ENCODE peak calls at places on chromosome 14, in ten cellular contexts. One of them, this sample, is unnamed.

GRCh38 chr14:104404922-104405321 is 174.6 kb upstream of the C14orf180 start:
- DNase-seq in epithelial cell of esophagus: no peak
- DNase-seq in dorsolateral prefrontal cortex: no peak
- DNase-seq in stimulated activated CD4-positive, alpha-beta T cell treated with anti-CD3 and anti-CD28 coated beads, Interleukin-2, amount 100 ng/mL, for 24 hours: no peak
- DNase-seq in RPMI7951: no peak
- DNase-seq in activated CD4-positive, alpha-beta T cell treated with anti-CD3 and anti-CD28 coated beads for 48 hours: no peak
- DNase-seq in PC-3: no peak
- DNase-seq in iris pigment epithelial cell: no peak
- DNase-seq in substantia nigra: no peak
- DNase-seq in SJSA1: no peak
- DNase-seq in this sample: no peak

GRCh38 chr14:73208846-73209245 is 28.5 kb upstream of the PAPLN start:
- DNase-seq in stimulated activated CD4-positive, alpha-beta T cell treated with anti-CD3 and anti-CD28 coated beads, Interleukin-2, amount 100 ng/mL, for 24 hours: no peak
- DNase-seq in iris pigment epithelial cell: no peak
- DNase-seq in dorsolateral prefrontal cortex: no peak
- DNase-seq in RPMI7951: no peak
- DNase-seq in epithelial cell of esophagus: no peak
- DNase-seq in PC-3: no peak
- DNase-seq in activated CD4-positive, alpha-beta T cell treated with anti-CD3 and anti-CD28 coated beads for 48 hours: no peak
- DNase-seq in SJSA1: no peak
- DNase-seq in substantia nigra: no peak
- DNase-seq in this sample: no peak

GRCh38 chr14:76772300-76773187 is 11.3 kb downstream of the VASH1 start:
- DNase-seq in PC-3: no peak
- DNase-seq in SJSA1: peak; percentile 32
- DNase-seq in substantia nigra: peak; percentile 55
- DNase-seq in stimulated activated CD4-positive, alpha-beta T cell treated with anti-CD3 and anti-CD28 coated beads, Interleukin-2, amount 100 ng/mL, for 24 hours: no peak
- DNase-seq in dorsolateral prefrontal cortex: no peak
- DNase-seq in iris pigment epithelial cell: peak; percentile 65
- DNase-seq in activated CD4-positive, alpha-beta T cell treated with anti-CD3 and anti-CD28 coated beads for 48 hours: no peak
- DNase-seq in RPMI7951: peak; percentile 77
- DNase-seq in epithelial cell of esophagus: no peak
- DNase-seq in this sample: no peak

GRCh38 chr14:76456200-76456599 is 80.3 kb downstream of the ESRRB start:
- DNase-seq in dorsolateral prefrontal cortex: no peak
- DNase-seq in epithelial cell of esophagus: peak; percentile 40
- DNase-seq in iris pigment epithelial cell: peak; percentile 25
- DNase-seq in RPMI7951: peak; percentile 33
- DNase-seq in activated CD4-positive, alpha-beta T cell treated with anti-CD3 and anti-CD28 coated beads for 48 hours: peak; percentile 64
- DNase-seq in substantia nigra: no peak
- DNase-seq in PC-3: peak; percentile 38
- DNase-seq in stimulated activated CD4-positive, alpha-beta T cell treated with anti-CD3 and anti-CD28 coated beads, Interleukin-2, amount 100 ng/mL, for 24 hours: peak; percentile 36
- DNase-seq in SJSA1: peak; percentile 55
- DNase-seq in this sample: no peak

GRCh38 chr14:105050551-105050897 is 14.7 kb downstream of the GPR132 start:
- DNase-seq in PC-3: peak; percentile 51
- DNase-seq in substantia nigra: no peak
- DNase-seq in activated CD4-positive, alpha-beta T cell treated with anti-CD3 and anti-CD28 coated beads for 48 hours: no peak
- DNase-seq in stimulated activated CD4-positive, alpha-beta T cell treated with anti-CD3 and anti-CD28 coated beads, Interleukin-2, amount 100 ng/mL, for 24 hours: no peak
- DNase-seq in dorsolateral prefrontal cortex: no peak
- DNase-seq in SJSA1: peak; percentile 61
- DNase-seq in RPMI7951: peak; percentile 44
- DNase-seq in iris pigment epithelial cell: peak; percentile 38
- DNase-seq in epithelial cell of esophagus: peak; percentile 71
- DNase-seq in this sample: no peak

GRCh38 chr14:91980157-91980556 is 32.7 kb upstream of the FBLN5 start:
- DNase-seq in PC-3: peak; percentile 90
- DNase-seq in substantia nigra: no peak
- DNase-seq in dorsolateral prefrontal cortex: no peak
- DNase-seq in stimulated activated CD4-positive, alpha-beta T cell treated with anti-CD3 and anti-CD28 coated beads, Interleukin-2, amount 100 ng/mL, for 24 hours: no peak
- DNase-seq in RPMI7951: peak; percentile 81
- DNase-seq in activated CD4-positive, alpha-beta T cell treated with anti-CD3 and anti-CD28 coated beads for 48 hours: no peak
- DNase-seq in epithelial cell of esophagus: peak; percentile 95
- DNase-seq in SJSA1: no peak
- DNase-seq in iris pigment epithelial cell: peak; percentile 98
- DNase-seq in this sample: no peak

GRCh38 chr14:104446611-104447010 is 133.0 kb upstream of the C14orf180 start:
- DNase-seq in dorsolateral prefrontal cortex: peak; percentile 2
- DNase-seq in stimulated activated CD4-positive, alpha-beta T cell treated with anti-CD3 and anti-CD28 coated beads, Interleukin-2, amount 100 ng/mL, for 24 hours: no peak
- DNase-seq in iris pigment epithelial cell: no peak
- DNase-seq in activated CD4-positive, alpha-beta T cell treated with anti-CD3 and anti-CD28 coated beads for 48 hours: no peak
- DNase-seq in substantia nigra: no peak
- DNase-seq in epithelial cell of esophagus: no peak
- DNase-seq in SJSA1: no peak
- DNase-seq in RPMI7951: no peak
- DNase-seq in PC-3: no peak
- DNase-seq in this sample: no peak

GRCh38 chr14:35406811-35407630 is 2.5 kb upstream of the NFKBIA start:
- DNase-seq in SJSA1: no peak
- DNase-seq in iris pigment epithelial cell: peak; percentile 69
- DNase-seq in dorsolateral prefrontal cortex: no peak
- DNase-seq in activated CD4-positive, alpha-beta T cell treated with anti-CD3 and anti-CD28 coated beads for 48 hours: no peak
- DNase-seq in epithelial cell of esophagus: peak; percentile 88
- DNase-seq in PC-3: peak; percentile 90
- DNase-seq in RPMI7951: peak; percentile 69
- DNase-seq in stimulated activated CD4-positive, alpha-beta T cell treated with anti-CD3 and anti-CD28 coated beads, Interleukin-2, amount 100 ng/mL, for 24 hours: no peak
- DNase-seq in substantia nigra: no peak
- DNase-seq in this sample: no peak

GRCh38 chr14:105485720-105486332 is 860 bp upstream of the CRIP1 start:
- DNase-seq in stimulated activated CD4-positive, alpha-beta T cell treated with anti-CD3 and anti-CD28 coated beads, Interleukin-2, amount 100 ng/mL, for 24 hours: peak; percentile 56
- DNase-seq in SJSA1: no peak
- DNase-seq in iris pigment epithelial cell: no peak
- DNase-seq in substantia nigra: no peak
- DNase-seq in RPMI7951: peak; percentile 21
- DNase-seq in activated CD4-positive, alpha-beta T cell treated with anti-CD3 and anti-CD28 coated beads for 48 hours: peak; percentile 65
- DNase-seq in PC-3: peak; percentile 25
- DNase-seq in dorsolateral prefrontal cortex: no peak
- DNase-seq in epithelial cell of esophagus: no peak
- DNase-seq in this sample: no peak

GRCh38 chr14:77376380-77376770 is 519 bp downstream of the TMED8 start:
- DNase-seq in epithelial cell of esophagus: peak; percentile 17
- DNase-seq in stimulated activated CD4-positive, alpha-beta T cell treated with anti-CD3 and anti-CD28 coated beads, Interleukin-2, amount 100 ng/mL, for 24 hours: peak; percentile 50
- DNase-seq in substantia nigra: peak; percentile 50
- DNase-seq in dorsolateral prefrontal cortex: peak; percentile 32
- DNase-seq in PC-3: peak; percentile 27
- DNase-seq in SJSA1: peak; percentile 42
- DNase-seq in activated CD4-positive, alpha-beta T cell treated with anti-CD3 and anti-CD28 coated beads for 48 hours: peak; percentile 60
- DNase-seq in iris pigment epithelial cell: no peak
- DNase-seq in RPMI7951: no peak
- DNase-seq in this sample: no peak

GRCh38 chr14:24690492-24690891 is 56.5 kb upstream of the GZMB start:
- DNase-seq in iris pigment epithelial cell: no peak
- DNase-seq in dorsolateral prefrontal cortex: no peak
- DNase-seq in epithelial cell of esophagus: no peak
- DNase-seq in PC-3: no peak
- DNase-seq in activated CD4-positive, alpha-beta T cell treated with anti-CD3 and anti-CD28 coated beads for 48 hours: no peak
- DNase-seq in SJSA1: no peak
- DNase-seq in stimulated activated CD4-positive, alpha-beta T cell treated with anti-CD3 and anti-CD28 coated beads, Interleukin-2, amount 100 ng/mL, for 24 hours: no peak
- DNase-seq in substantia nigra: no peak
- DNase-seq in RPMI7951: no peak
- DNase-seq in this sample: no peak

GRCh38 chr14:101481557-101481956 is 79.7 kb upstream of the DIO3 start:
- DNase-seq in iris pigment epithelial cell: no peak
- DNase-seq in RPMI7951: no peak
- DNase-seq in PC-3: no peak
- DNase-seq in SJSA1: peak; percentile 12
- DNase-seq in epithelial cell of esophagus: no peak
- DNase-seq in activated CD4-positive, alpha-beta T cell treated with anti-CD3 and anti-CD28 coated beads for 48 hours: no peak
- DNase-seq in stimulated activated CD4-positive, alpha-beta T cell treated with anti-CD3 and anti-CD28 coated beads, Interleukin-2, amount 100 ng/mL, for 24 hours: no peak
- DNase-seq in substantia nigra: no peak
- DNase-seq in dorsolateral prefrontal cortex: peak; percentile 3
- DNase-seq in this sample: no peak

GRCh38 chr14:101588990-101589389 is 27.7 kb downstream of the DIO3 start:
- DNase-seq in substantia nigra: no peak
- DNase-seq in iris pigment epithelial cell: no peak
- DNase-seq in RPMI7951: no peak
- DNase-seq in SJSA1: peak; percentile 9
- DNase-seq in activated CD4-positive, alpha-beta T cell treated with anti-CD3 and anti-CD28 coated beads for 48 hours: no peak
- DNase-seq in dorsolateral prefrontal cortex: peak; percentile 12
- DNase-seq in stimulated activated CD4-positive, alpha-beta T cell treated with anti-CD3 and anti-CD28 coated beads, Interleukin-2, amount 100 ng/mL, for 24 hours: no peak
- DNase-seq in PC-3: no peak
- DNase-seq in epithelial cell of esophagus: no peak
- DNase-seq in this sample: no peak

GRCh38 chr14:69818760-69819191 is 21.7 kb upstream of the SLC10A1 start:
- DNase-seq in dorsolateral prefrontal cortex: no peak
- DNase-seq in SJSA1: peak; percentile 48
- DNase-seq in PC-3: peak; percentile 95
- DNase-seq in activated CD4-positive, alpha-beta T cell treated with anti-CD3 and anti-CD28 coated beads for 48 hours: peak; percentile 44
- DNase-seq in substantia nigra: peak; percentile 6
- DNase-seq in stimulated activated CD4-positive, alpha-beta T cell treated with anti-CD3 and anti-CD28 coated beads, Interleukin-2, amount 100 ng/mL, for 24 hours: peak; percentile 29
- DNase-seq in RPMI7951: peak; percentile 50
- DNase-seq in epithelial cell of esophagus: peak; percentile 69
- DNase-seq in iris pigment epithelial cell: peak; percentile 59
- DNase-seq in this sample: peak; percentile 65

GRCh38 chr14:56064513-56064912 is 53.7 kb upstream of the PELI2 start:
- DNase-seq in substantia nigra: no peak
- DNase-seq in dorsolateral prefrontal cortex: no peak
- DNase-seq in epithelial cell of esophagus: no peak
- DNase-seq in stimulated activated CD4-positive, alpha-beta T cell treated with anti-CD3 and anti-CD28 coated beads, Interleukin-2, amount 100 ng/mL, for 24 hours: no peak
- DNase-seq in PC-3: no peak
- DNase-seq in activated CD4-positive, alpha-beta T cell treated with anti-CD3 and anti-CD28 coated beads for 48 hours: no peak
- DNase-seq in RPMI7951: no peak
- DNase-seq in SJSA1: no peak
- DNase-seq in iris pigment epithelial cell: no peak
- DNase-seq in this sample: no peak

GRCh38 chr14:51726166-51726899 is 74.6 kb downstream of the FRMD6 start:
- DNase-seq in RPMI7951: no peak
- DNase-seq in dorsolateral prefrontal cortex: no peak
- DNase-seq in PC-3: peak; percentile 34
- DNase-seq in activated CD4-positive, alpha-beta T cell treated with anti-CD3 and anti-CD28 coated beads for 48 hours: no peak
- DNase-seq in iris pigment epithelial cell: peak; percentile 77
- DNase-seq in SJSA1: no peak
- DNase-seq in stimulated activated CD4-positive, alpha-beta T cell treated with anti-CD3 and anti-CD28 coated beads, Interleukin-2, amount 100 ng/mL, for 24 hours: no peak
- DNase-seq in epithelial cell of esophagus: no peak
- DNase-seq in substantia nigra: no peak
- DNase-seq in this sample: no peak

GRCh38 chr14:38137005-38137404 is 70.7 kb upstream of the SSTR1 start:
- DNase-seq in substantia nigra: no peak
- DNase-seq in stimulated activated CD4-positive, alpha-beta T cell treated with anti-CD3 and anti-CD28 coated beads, Interleukin-2, amount 100 ng/mL, for 24 hours: no peak
- DNase-seq in RPMI7951: no peak
- DNase-seq in activated CD4-positive, alpha-beta T cell treated with anti-CD3 and anti-CD28 coated beads for 48 hours: no peak
- DNase-seq in PC-3: no peak
- DNase-seq in epithelial cell of esophagus: no peak
- DNase-seq in SJSA1: no peak
- DNase-seq in iris pigment epithelial cell: peak; percentile 61
- DNase-seq in dorsolateral prefrontal cortex: no peak
- DNase-seq in this sample: no peak

GRCh38 chr14:80388980-80389711 is 177.8 kb upstream of the DIO2 start:
- DNase-seq in activated CD4-positive, alpha-beta T cell treated with anti-CD3 and anti-CD28 coated beads for 48 hours: no peak
- DNase-seq in PC-3: peak; percentile 94
- DNase-seq in substantia nigra: no peak
- DNase-seq in dorsolateral prefrontal cortex: no peak
- DNase-seq in SJSA1: peak; percentile 67
- DNase-seq in epithelial cell of esophagus: peak; percentile 79
- DNase-seq in stimulated activated CD4-positive, alpha-beta T cell treated with anti-CD3 and anti-CD28 coated beads, Interleukin-2, amount 100 ng/mL, for 24 hours: no peak
- DNase-seq in RPMI7951: peak; percentile 72
- DNase-seq in iris pigment epithelial cell: peak; percentile 97
- DNase-seq in this sample: no peak

GRCh38 chr14:81936348-81936747 is 402.7 kb upstream of the SEL1L start:
- DNase-seq in RPMI7951: no peak
- DNase-seq in dorsolateral prefrontal cortex: no peak
- DNase-seq in epithelial cell of esophagus: no peak
- DNase-seq in stimulated activated CD4-positive, alpha-beta T cell treated with anti-CD3 and anti-CD28 coated beads, Interleukin-2, amount 100 ng/mL, for 24 hours: no peak
- DNase-seq in iris pigment epithelial cell: no peak
- DNase-seq in substantia nigra: no peak
- DNase-seq in SJSA1: no peak
- DNase-seq in PC-3: no peak
- DNase-seq in activated CD4-positive, alpha-beta T cell treated with anti-CD3 and anti-CD28 coated beads for 48 hours: no peak
- DNase-seq in this sample: no peak

GRCh38 chr14:71410578-71411279 is 503.5 kb downstream of the PCNX1 start:
- DNase-seq in iris pigment epithelial cell: peak; percentile 17
- DNase-seq in activated CD4-positive, alpha-beta T cell treated with anti-CD3 and anti-CD28 coated beads for 48 hours: no peak
- DNase-seq in epithelial cell of esophagus: no peak
- DNase-seq in substantia nigra: no peak
- DNase-seq in PC-3: no peak
- DNase-seq in dorsolateral prefrontal cortex: no peak
- DNase-seq in RPMI7951: no peak
- DNase-seq in stimulated activated CD4-positive, alpha-beta T cell treated with anti-CD3 and anti-CD28 coated beads, Interleukin-2, amount 100 ng/mL, for 24 hours: no peak
- DNase-seq in SJSA1: no peak
- DNase-seq in this sample: no peak

GRCh38 chr14:99519347-99519881 is 38.2 kb downstream of the CCNK start:
- DNase-seq in SJSA1: no peak
- DNase-seq in PC-3: no peak
- DNase-seq in iris pigment epithelial cell: no peak
- DNase-seq in activated CD4-positive, alpha-beta T cell treated with anti-CD3 and anti-CD28 coated beads for 48 hours: no peak
- DNase-seq in RPMI7951: no peak
- DNase-seq in substantia nigra: no peak
- DNase-seq in epithelial cell of esophagus: no peak
- DNase-seq in stimulated activated CD4-positive, alpha-beta T cell treated with anti-CD3 and anti-CD28 coated beads, Interleukin-2, amount 100 ng/mL, for 24 hours: no peak
- DNase-seq in dorsolateral prefrontal cortex: peak; percentile 26
- DNase-seq in this sample: no peak

GRCh38 chr14:57066887-57067513 is 201.7 kb downstream of the EXOC5 start:
- DNase-seq in iris pigment epithelial cell: peak; percentile 21
- DNase-seq in RPMI7951: peak; percentile 18
- DNase-seq in stimulated activated CD4-positive, alpha-beta T cell treated with anti-CD3 and anti-CD28 coated beads, Interleukin-2, amount 100 ng/mL, for 24 hours: peak; percentile 59
- DNase-seq in dorsolateral prefrontal cortex: peak; percentile 57
- DNase-seq in SJSA1: no peak
- DNase-seq in PC-3: peak; percentile 79
- DNase-seq in activated CD4-positive, alpha-beta T cell treated with anti-CD3 and anti-CD28 coated beads for 48 hours: peak; percentile 64
- DNase-seq in epithelial cell of esophagus: peak; percentile 39
- DNase-seq in substantia nigra: peak; percentile 10
- DNase-seq in this sample: no peak

GRCh38 chr14:74135386-74135785 is 50.6 kb downstream of the LIN52 start:
- DNase-seq in RPMI7951: no peak
- DNase-seq in dorsolateral prefrontal cortex: no peak
- DNase-seq in stimulated activated CD4-positive, alpha-beta T cell treated with anti-CD3 and anti-CD28 coated beads, Interleukin-2, amount 100 ng/mL, for 24 hours: no peak
- DNase-seq in activated CD4-positive, alpha-beta T cell treated with anti-CD3 and anti-CD28 coated beads for 48 hours: no peak
- DNase-seq in iris pigment epithelial cell: peak; percentile 82
- DNase-seq in epithelial cell of esophagus: peak; percentile 3
- DNase-seq in substantia nigra: no peak
- DNase-seq in SJSA1: no peak
- DNase-seq in PC-3: no peak
- DNase-seq in this sample: no peak